ENCODE peak calls at places on chromosomes 13 and 19, in four cellular contexts. One of them, this sample, is unnamed.

GRCh38 chr19:12222980-12223630 is 60.2 kb downstream of the ZNF136 start:
- DNase-seq in upper lobe of right lung: no peak
- DNase-seq in neural crest cell: no peak
- DNase-seq in foreskin fibroblast: no peak
- DNase-seq in this sample: no peak

GRCh38 chr19:7998081-7998480 is 7.4 kb downstream of the ELAVL1 start:
- DNase-seq in upper lobe of right lung: no peak
- DNase-seq in neural crest cell: no peak
- DNase-seq in foreskin fibroblast: peak
- DNase-seq in this sample: no peak

GRCh38 chr19:7395360-7395781 is 46.6 kb downstream of the ARHGEF18 start:
- DNase-seq in upper lobe of right lung: no peak
- DNase-seq in neural crest cell: no peak
- DNase-seq in foreskin fibroblast: no peak
- DNase-seq in this sample: no peak

GRCh38 chr19:8575467-8575997 is 1.7 kb downstream of the MYO1F start:
- DNase-seq in upper lobe of right lung: no peak
- DNase-seq in neural crest cell: no peak
- DNase-seq in foreskin fibroblast: no peak
- DNase-seq in this sample: no peak

GRCh38 chr13:37313383-37313782 is 207.9 kb upstream of the CSNK1A1L start:
- DNase-seq in upper lobe of right lung: no peak
- DNase-seq in neural crest cell: no peak
- DNase-seq in foreskin fibroblast: peak
- DNase-seq in this sample: peak

GRCh38 chr13:79741006-79741405 is 260.1 kb downstream of the NDFIP2 start:
- DNase-seq in upper lobe of right lung: no peak
- DNase-seq in neural crest cell: no peak
- DNase-seq in foreskin fibroblast: peak
- DNase-seq in this sample: no peak

GRCh38 chr19:34418300-34418699 is 9.9 kb upstream of the UBA2 start:
- DNase-seq in upper lobe of right lung: no peak
- DNase-seq in neural crest cell: no peak
- DNase-seq in foreskin fibroblast: no peak
- DNase-seq in this sample: no peak

GRCh38 chr13:39144941-39145533 is 106.8 kb downstream of the NHLRC3 start:
- DNase-seq in upper lobe of right lung: no peak
- DNase-seq in neural crest cell: peak
- DNase-seq in foreskin fibroblast: peak
- DNase-seq in this sample: peak

GRCh38 chr13:34037636-34038325 is 219.8 kb downstream of the RFC3 start:
- DNase-seq in upper lobe of right lung: no peak
- DNase-seq in neural crest cell: no peak
- DNase-seq in foreskin fibroblast: no peak
- DNase-seq in this sample: no peak

GRCh38 chr13:101763191-101763590 is 310.7 kb downstream of the ITGBL1 start:
- DNase-seq in upper lobe of right lung: no peak
- DNase-seq in neural crest cell: no peak
- DNase-seq in foreskin fibroblast: no peak
- DNase-seq in this sample: no peak

GRCh38 chr19:52248256-52248655 is 21.1 kb upstream of the ZNF766 start:
- DNase-seq in upper lobe of right lung: no peak
- DNase-seq in neural crest cell: peak
- DNase-seq in foreskin fibroblast: peak
- DNase-seq in this sample: no peak

GRCh38 chr13:70568571-70568970 is 460.3 kb upstream of the KLHL1 start:
- DNase-seq in upper lobe of right lung: no peak
- DNase-seq in neural crest cell: peak
- DNase-seq in foreskin fibroblast: peak
- DNase-seq in this sample: no peak

GRCh38 chr19:56822755-56823154 is 17.8 kb downstream of the PEG3 start:
- DNase-seq in upper lobe of right lung: no peak
- DNase-seq in neural crest cell: no peak
- DNase-seq in foreskin fibroblast: no peak
- DNase-seq in this sample: no peak

GRCh38 chr13:104485571-104485970 is 1419.4 kb upstream of the SLC10A2 start:
- DNase-seq in upper lobe of right lung: no peak
- DNase-seq in neural crest cell: no peak
- DNase-seq in foreskin fibroblast: no peak
- DNase-seq in this sample: no peak

GRCh38 chr13:86142080-86142479 is 342.9 kb upstream of the SLITRK6 start:
- DNase-seq in upper lobe of right lung: no peak
- DNase-seq in neural crest cell: no peak
- DNase-seq in foreskin fibroblast: no peak
- DNase-seq in this sample: no peak

GRCh38 chr19:30159636-30160035 is 212.5 kb upstream of the ZNF536 start:
- DNase-seq in upper lobe of right lung: no peak
- DNase-seq in neural crest cell: no peak
- DNase-seq in foreskin fibroblast: no peak
- DNase-seq in this sample: no peak

GRCh38 chr19:35206379-35206778 is 22.2 kb downstream of the FAM187B start:
- DNase-seq in upper lobe of right lung: no peak
- DNase-seq in neural crest cell: no peak
- DNase-seq in foreskin fibroblast: no peak
- DNase-seq in this sample: no peak

GRCh38 chr19:42151735-42152134 is 19.5 kb upstream of the POU2F2 start:
- DNase-seq in upper lobe of right lung: no peak
- DNase-seq in neural crest cell: no peak
- DNase-seq in foreskin fibroblast: no peak
- DNase-seq in this sample: no peak

GRCh38 chr19:45153339-45154063 is 7.3 kb downstream of the NKPD1 start:
- DNase-seq in upper lobe of right lung: no peak
- DNase-seq in neural crest cell: peak
- DNase-seq in foreskin fibroblast: no peak
- DNase-seq in this sample: no peak

GRCh38 chr19:7397687-7398086 is 49.0 kb downstream of the ARHGEF18 start:
- DNase-seq in upper lobe of right lung: no peak
- DNase-seq in neural crest cell: no peak
- DNase-seq in foreskin fibroblast: peak
- DNase-seq in this sample: peak

GRCh38 chr13:52670726-52671125 is 18.1 kb downstream of the SUGT1 start:
- DNase-seq in upper lobe of right lung: no peak
- DNase-seq in neural crest cell: no peak
- DNase-seq in foreskin fibroblast: no peak
- DNase-seq in this sample: no peak

GRCh38 chr13:52665325-52665724 is 12.7 kb downstream of the SUGT1 start:
- DNase-seq in upper lobe of right lung: no peak
- DNase-seq in neural crest cell: no peak
- DNase-seq in foreskin fibroblast: no peak
- DNase-seq in this sample: peak

GRCh38 chr13:52664269-52664668 is 11.6 kb downstream of the SUGT1 start:
- DNase-seq in upper lobe of right lung: no peak
- DNase-seq in neural crest cell: no peak
- DNase-seq in foreskin fibroblast: no peak
- DNase-seq in this sample: no peak

DNA sequence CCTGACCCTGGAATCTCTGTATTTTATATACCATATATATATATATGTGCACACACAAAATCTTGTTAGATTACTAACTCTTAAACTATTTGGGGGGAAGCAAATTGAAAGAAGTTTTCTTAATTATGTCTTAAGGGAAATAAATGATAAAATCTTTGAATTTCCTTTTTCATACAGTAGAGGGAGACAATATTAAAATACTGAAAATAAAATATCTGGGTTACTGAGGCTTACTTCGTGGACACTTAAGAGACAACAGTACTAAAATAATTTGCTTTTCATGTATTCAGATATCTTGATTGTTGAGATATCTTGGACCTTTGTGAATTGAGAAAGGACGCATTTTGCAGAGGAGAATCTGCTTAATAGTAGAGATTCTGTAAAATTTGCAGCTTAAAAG is 17.0 kb downstream of the SUGT1 start:
- DNase-seq in upper lobe of right lung: no peak
- DNase-seq in neural crest cell: no peak
- DNase-seq in foreskin fibroblast: no peak
- DNase-seq in this sample: no peak
- TF ChIP-seq CTCF in upper lobe of right lung: no peak
- TF ChIP-seq CTCF in neural crest cell: no peak
- TF ChIP-seq CTCF in foreskin fibroblast: no peak
- TF ChIP-seq CTCF in this sample: no peak

GRCh38 chr19:38597075-38597474 is 20.7 kb downstream of the MAP4K1 start:
- DNase-seq in upper lobe of right lung: no peak
- DNase-seq in neural crest cell: no peak
- DNase-seq in foreskin fibroblast: no peak
- DNase-seq in this sample: no peak
- TF ChIP-seq CTCF in upper lobe of right lung: no peak
- TF ChIP-seq CTCF in neural crest cell: no peak
- TF ChIP-seq CTCF in foreskin fibroblast: no peak
- TF ChIP-seq CTCF in this sample: no peak

GRCh38 chr19:48637948-48638830 is 1.0 kb upstream of the DBP start:
- DNase-seq in upper lobe of right lung: peak
- DNase-seq in neural crest cell: peak
- DNase-seq in foreskin fibroblast: peak
- DNase-seq in this sample: peak

GRCh38 chr19:48635966-48636858 is 967 bp downstream of the DBP start:
- DNase-seq in upper lobe of right lung: peak
- DNase-seq in neural crest cell: no peak
- DNase-seq in foreskin fibroblast: no peak
- DNase-seq in this sample: no peak

GRCh38 chr19:48637449-48637947 is 319 bp upstream of the DBP start:
- DNase-seq in upper lobe of right lung: peak
- DNase-seq in neural crest cell: peak
- DNase-seq in foreskin fibroblast: peak
- DNase-seq in this sample: peak

GRCh38 chr19:48635263-48635965 is 1.8 kb downstream of the DBP start:
- DNase-seq in upper lobe of right lung: peak
- DNase-seq in neural crest cell: no peak
- DNase-seq in foreskin fibroblast: no peak
- DNase-seq in this sample: no peak

GRCh38 chr19:48636859-48637448 is at the start of gene DBP:
- DNase-seq in upper lobe of right lung: peak
- DNase-seq in neural crest cell: no peak
- DNase-seq in foreskin fibroblast: no peak
- DNase-seq in this sample: no peak
- TF ChIP-seq CTCF in upper lobe of right lung: peak
- TF ChIP-seq CTCF in neural crest cell: no peak
- TF ChIP-seq CTCF in foreskin fibroblast: no peak
- TF ChIP-seq CTCF in this sample: no peak

GRCh38 chr13:98348476-98348875 is 171.4 kb upstream of the RNF113B start:
- DNase-seq in upper lobe of right lung: no peak
- DNase-seq in neural crest cell: no peak
- DNase-seq in foreskin fibroblast: no peak
- DNase-seq in this sample: no peak

GRCh38 chr13:98352226-98352625 is 175.2 kb upstream of the RNF113B start:
- DNase-seq in upper lobe of right lung: no peak
- DNase-seq in neural crest cell: no peak
- DNase-seq in foreskin fibroblast: no peak
- DNase-seq in this sample: no peak

GRCh38 chr13:98351636-98352035 is 174.6 kb upstream of the RNF113B start:
- DNase-seq in upper lobe of right lung: no peak
- DNase-seq in neural crest cell: no peak
- DNase-seq in foreskin fibroblast: no peak
- DNase-seq in this sample: no peak

GRCh38 chr13:98350746-98351330 is 173.8 kb upstream of the RNF113B start:
- DNase-seq in upper lobe of right lung: no peak
- DNase-seq in neural crest cell: no peak
- DNase-seq in foreskin fibroblast: no peak
- DNase-seq in this sample: no peak

GRCh38 chr13:98349731-98350305 is 172.7 kb upstream of the RNF113B start:
- DNase-seq in upper lobe of right lung: no peak
- DNase-seq in neural crest cell: no peak
- DNase-seq in foreskin fibroblast: no peak
- DNase-seq in this sample: no peak
- TF ChIP-seq CTCF in upper lobe of right lung: peak
- TF ChIP-seq CTCF in neural crest cell: peak
- TF ChIP-seq CTCF in foreskin fibroblast: no peak
- TF ChIP-seq CTCF in this sample: no peak

DNA sequence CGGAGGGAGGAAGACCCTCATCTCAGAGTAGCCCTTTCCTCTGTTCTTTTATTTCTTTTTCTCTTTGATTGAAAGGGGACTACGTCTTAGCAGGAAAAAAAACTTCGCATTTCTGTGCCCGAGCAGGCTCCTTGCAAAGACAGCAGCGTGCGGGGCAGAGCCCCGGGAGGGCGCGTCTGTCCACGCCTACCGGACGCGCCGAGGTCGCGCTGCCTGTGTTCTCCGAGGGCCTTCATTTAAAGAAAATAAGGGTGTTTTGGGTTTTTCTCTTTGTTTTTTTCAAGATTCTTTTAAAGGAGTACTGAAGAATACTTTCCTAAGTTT is 29.2 kb downstream of the CERS1 start:
- DNase-seq in upper lobe of right lung: no peak
- DNase-seq in neural crest cell: no peak
- DNase-seq in foreskin fibroblast: no peak
- DNase-seq in this sample: no peak
- TF ChIP-seq CTCF in upper lobe of right lung: no peak
- TF ChIP-seq CTCF in neural crest cell: peak
- TF ChIP-seq CTCF in foreskin fibroblast: no peak
- TF ChIP-seq CTCF in this sample: no peak

DNA sequence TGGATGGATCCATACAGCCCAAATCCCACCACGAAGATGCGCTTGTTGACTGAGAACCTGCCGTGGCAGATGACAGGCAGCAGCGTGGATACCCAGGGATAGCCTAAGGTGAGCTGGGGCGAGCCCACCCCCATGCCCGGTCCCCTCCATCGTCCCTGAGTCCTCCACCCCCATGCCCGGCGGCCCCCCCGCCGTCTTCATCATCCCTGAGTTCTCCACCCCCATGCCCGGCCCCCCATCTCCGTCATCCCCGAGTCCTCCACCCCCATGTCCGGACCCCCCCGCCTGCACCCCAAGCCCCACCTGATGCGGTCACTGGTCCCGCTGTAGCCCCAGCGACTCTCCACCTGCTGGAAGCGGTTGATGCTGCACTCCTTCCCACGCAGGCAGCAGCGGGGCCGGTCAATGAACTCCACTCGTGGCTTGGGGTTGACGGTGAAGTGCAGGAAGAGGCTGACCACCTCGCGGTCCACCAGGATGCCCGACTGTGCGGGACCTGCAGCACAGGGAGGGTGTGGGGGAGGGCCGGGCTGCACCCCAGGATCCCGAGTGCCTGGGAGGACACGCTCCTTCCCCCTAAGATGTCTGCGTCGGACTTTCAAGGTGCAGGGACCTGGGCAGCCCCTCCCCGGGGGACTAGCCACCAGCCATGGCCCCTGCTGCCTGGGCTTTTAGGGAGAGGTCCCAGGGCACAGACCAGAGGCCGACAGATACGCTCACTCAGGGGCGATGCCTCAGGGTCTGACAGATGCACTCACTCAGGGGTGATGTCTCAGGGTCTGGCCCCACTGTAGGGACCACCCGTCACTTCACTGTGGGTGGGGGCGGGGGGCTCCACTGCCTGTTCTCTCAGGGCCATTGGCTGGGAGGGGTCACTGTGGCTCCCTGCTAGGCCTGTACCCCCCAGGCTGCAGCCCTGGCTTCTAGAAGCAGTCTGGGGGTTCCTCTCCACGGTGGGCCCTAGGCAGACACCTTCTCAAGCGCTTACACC is 28.0 kb downstream of the BTBD2 start:
- DNase-seq in upper lobe of right lung: no peak
- DNase-seq in neural crest cell: no peak
- DNase-seq in foreskin fibroblast: no peak
- DNase-seq in this sample: no peak
- TF ChIP-seq CTCF in upper lobe of right lung: no peak
- TF ChIP-seq CTCF in neural crest cell: no peak
- TF ChIP-seq CTCF in foreskin fibroblast: no peak
- TF ChIP-seq CTCF in this sample: no peak